ENCODE peak calls at places on chromosome 2, in four cellular contexts. M is caudate nucleus, E is cerebellum, H is HTR-8/SVneo. S is an unnamed sample.

GRCh38 chr2:217729426-217730058 is 273.3 kb downstream of the TNS1 start:
- DNase-seq in E (peak), H (no peak), M (peak), S (no peak)

GRCh38 chr2:113136828-113137775 is 9.7 kb downstream of the IL1RN start:
- DNase-seq in H (peak), E (peak), M (no peak), S (peak)

GRCh38 chr2:98134138-98134537 is 47.2 kb downstream of the VWA3B start:
- DNase-seq in H (no peak), M (no peak), E (no peak), S (no peak)

GRCh38 chr2:98508690-98509054 is 64.0 kb downstream of the INPP4A start:
- DNase-seq in M (no peak), H (no peak), E (no peak), S (no peak)

GRCh38 chr2:219736196-219736595 is 108.8 kb downstream of the SLC4A3 start:
- DNase-seq in H (peak), M (no peak), E (peak), S (no peak)

GRCh38 chr2:205680067-205680466 is 2.2 kb upstream of the NRP2 start:
- DNase-seq in M (no peak), E (no peak), H (peak), S (no peak)

GRCh38 chr2:144596074-144596871 is 76.4 kb upstream of the ZEB2 start:
- DNase-seq in H (peak), M (no peak), E (no peak), S (no peak)

GRCh38 chr2:62475172-62476011 is 30.6 kb downstream of the TMEM17 start:
- DNase-seq in H (no peak), M (peak), E (peak), S (no peak)

GRCh38 chr2:37676274-37676673 is 4.8 kb upstream of the CDC42EP3 start:
- DNase-seq in M (no peak), H (no peak), E (no peak), S (no peak)

GRCh38 chr2:9264301-9264700 is 57.7 kb downstream of the ASAP2 start:
- DNase-seq in E (no peak), M (no peak), H (no peak), S (no peak)

GRCh38 chr2:174025271-174026121 is 60.3 kb upstream of the SP3 start:
- DNase-seq in E (no peak), M (no peak), H (no peak), S (no peak)

GRCh38 chr2:71614976-71615768 is 161.8 kb downstream of the DYSF start:
- DNase-seq in H (no peak), E (peak), M (peak), S (peak)

GRCh38 chr2:9941196-9941995 is 10.1 kb upstream of the GRHL1 start:
- DNase-seq in H (peak), E (no peak), M (no peak), S (no peak)

GRCh38 chr2:112547333-112547732 is 5.1 kb downstream of the POLR1B start:
- DNase-seq in E (no peak), M (no peak), H (no peak), S (no peak)

GRCh38 chr2:112482309-112483046 is 522 bp downstream of the TTL start:
- DNase-seq in M (peak), H (peak), E (peak), S (peak)

GRCh38 chr2:235562065-235562747 is 68.4 kb downstream of the AGAP1 start:
- DNase-seq in E (no peak), H (no peak), M (no peak), S (no peak)

GRCh38 chr2:232276084-232276738 is 102.3 kb upstream of the ALPP start:
- DNase-seq in M (no peak), E (peak), H (no peak), S (no peak)

GRCh38 chr2:171595896-171596295 is 73.6 kb downstream of the CYBRD1 start:
- DNase-seq in M (no peak), E (no peak), H (peak), S (no peak)